ENCODE peak calls at places on chromosome 4, in six cellular contexts. One of them, this sample, is unnamed.

GRCh38 chr4:99506781-99507180 is 4.0 kb upstream of the C4orf17 start:
- DNase-seq in psoas muscle: no peak
- DNase-seq in heart right ventricle: no peak
- DNase-seq in lower leg skin: no peak
- DNase-seq in thoracic aorta: no peak
- DNase-seq in choroid plexus epithelial cell: peak; percentile 5
- DNase-seq in this sample: no peak

GRCh38 chr4:168654206-168655174 is 157.6 kb downstream of the PALLD start:
- DNase-seq in psoas muscle: no peak
- DNase-seq in heart right ventricle: no peak
- DNase-seq in lower leg skin: no peak
- DNase-seq in thoracic aorta: no peak
- DNase-seq in choroid plexus epithelial cell: no peak
- DNase-seq in this sample: no peak

GRCh38 chr4:62640296-62640695 is 1440.2 kb downstream of the ADGRL3 start:
- DNase-seq in psoas muscle: no peak
- DNase-seq in heart right ventricle: no peak
- DNase-seq in lower leg skin: no peak
- DNase-seq in thoracic aorta: no peak
- DNase-seq in choroid plexus epithelial cell: no peak
- DNase-seq in this sample: no peak

GRCh38 chr4:26784207-26784606 is 76.4 kb upstream of the STIM2 start:
- DNase-seq in psoas muscle: no peak
- DNase-seq in heart right ventricle: no peak
- DNase-seq in lower leg skin: no peak
- DNase-seq in thoracic aorta: no peak
- DNase-seq in choroid plexus epithelial cell: no peak
- DNase-seq in this sample: no peak

GRCh38 chr4:113556382-113557134 is 205.0 kb downstream of the CAMK2D start:
- DNase-seq in psoas muscle: no peak
- DNase-seq in heart right ventricle: peak; percentile 18
- DNase-seq in lower leg skin: no peak
- DNase-seq in thoracic aorta: no peak
- DNase-seq in choroid plexus epithelial cell: no peak
- DNase-seq in this sample: no peak

GRCh38 chr4:30402276-30402675 is 317.9 kb upstream of the PCDH7 start:
- DNase-seq in psoas muscle: no peak
- DNase-seq in heart right ventricle: no peak
- DNase-seq in lower leg skin: no peak
- DNase-seq in thoracic aorta: no peak
- DNase-seq in choroid plexus epithelial cell: peak; percentile 23
- DNase-seq in this sample: no peak

GRCh38 chr4:181860668-181861067 is 382.5 kb upstream of the TENM3 start:
- DNase-seq in psoas muscle: no peak
- DNase-seq in heart right ventricle: no peak
- DNase-seq in lower leg skin: no peak
- DNase-seq in thoracic aorta: no peak
- DNase-seq in choroid plexus epithelial cell: peak; percentile 61
- DNase-seq in this sample: no peak

GRCh38 chr4:125735107-125735506 is 420.4 kb downstream of the FAT4 start:
- DNase-seq in psoas muscle: no peak
- DNase-seq in heart right ventricle: no peak
- DNase-seq in lower leg skin: peak; percentile 18
- DNase-seq in thoracic aorta: no peak
- DNase-seq in choroid plexus epithelial cell: peak; percentile 99
- DNase-seq in this sample: no peak

GRCh38 chr4:169621754-169622481 is 1.5 kb downstream of the CLCN3 start:
- DNase-seq in psoas muscle: no peak
- DNase-seq in heart right ventricle: no peak
- DNase-seq in lower leg skin: no peak
- DNase-seq in thoracic aorta: no peak
- DNase-seq in choroid plexus epithelial cell: peak; percentile 84
- DNase-seq in this sample: no peak

GRCh38 chr4:110344165-110344564 is 131.8 kb upstream of the ENPEP start:
- DNase-seq in psoas muscle: no peak
- DNase-seq in heart right ventricle: no peak
- DNase-seq in lower leg skin: no peak
- DNase-seq in thoracic aorta: no peak
- DNase-seq in choroid plexus epithelial cell: peak; percentile 68
- DNase-seq in this sample: no peak

GRCh38 chr4:650951-651883 is 22.9 kb downstream of the ATP5ME start:
- DNase-seq in psoas muscle: peak; percentile 39
- DNase-seq in heart right ventricle: no peak
- DNase-seq in lower leg skin: no peak
- DNase-seq in thoracic aorta: no peak
- DNase-seq in choroid plexus epithelial cell: no peak
- DNase-seq in this sample: no peak

GRCh38 chr4:24655326-24655725 is 71.0 kb upstream of the DHX15 start:
- DNase-seq in psoas muscle: no peak
- DNase-seq in heart right ventricle: no peak
- DNase-seq in lower leg skin: no peak
- DNase-seq in thoracic aorta: no peak
- DNase-seq in choroid plexus epithelial cell: no peak
- DNase-seq in this sample: no peak

GRCh38 chr4:19155568-19155967 is 1096.1 kb upstream of the SLIT2 start:
- DNase-seq in psoas muscle: no peak
- DNase-seq in heart right ventricle: no peak
- DNase-seq in lower leg skin: no peak
- DNase-seq in thoracic aorta: no peak
- DNase-seq in choroid plexus epithelial cell: peak; percentile 5
- DNase-seq in this sample: no peak

GRCh38 chr4:147542229-147542990 is 61.5 kb downstream of the EDNRA start:
- DNase-seq in psoas muscle: no peak
- DNase-seq in heart right ventricle: no peak
- DNase-seq in lower leg skin: no peak
- DNase-seq in thoracic aorta: no peak
- DNase-seq in choroid plexus epithelial cell: no peak
- DNase-seq in this sample: no peak

GRCh38 chr4:19776929-19777328 is 474.8 kb upstream of the SLIT2 start:
- DNase-seq in psoas muscle: no peak
- DNase-seq in heart right ventricle: no peak
- DNase-seq in lower leg skin: no peak
- DNase-seq in thoracic aorta: no peak
- DNase-seq in choroid plexus epithelial cell: peak; percentile 53
- DNase-seq in this sample: no peak

GRCh38 chr4:177975315-177975714 is 533.1 kb upstream of the AGA start:
- DNase-seq in psoas muscle: no peak
- DNase-seq in heart right ventricle: no peak
- DNase-seq in lower leg skin: no peak
- DNase-seq in thoracic aorta: no peak
- DNase-seq in choroid plexus epithelial cell: no peak
- DNase-seq in this sample: no peak

GRCh38 chr4:26061248-26061986 is 147.4 kb downstream of the SMIM20 start:
- DNase-seq in psoas muscle: no peak
- DNase-seq in heart right ventricle: no peak
- DNase-seq in lower leg skin: no peak
- DNase-seq in thoracic aorta: no peak
- DNase-seq in choroid plexus epithelial cell: peak; percentile 79
- DNase-seq in this sample: no peak

GRCh38 chr4:108465886-108466491 is 154.4 kb upstream of the RPL34 start:
- DNase-seq in psoas muscle: no peak
- DNase-seq in heart right ventricle: no peak
- DNase-seq in lower leg skin: no peak
- DNase-seq in thoracic aorta: no peak
- DNase-seq in choroid plexus epithelial cell: no peak
- DNase-seq in this sample: no peak

GRCh38 chr4:26161030-26161824 is 159.6 kb upstream of the RBPJ start:
- DNase-seq in psoas muscle: no peak
- DNase-seq in heart right ventricle: no peak
- DNase-seq in lower leg skin: no peak
- DNase-seq in thoracic aorta: no peak
- DNase-seq in choroid plexus epithelial cell: no peak
- DNase-seq in this sample: no peak

GRCh38 chr4:48109413-48110263 is 24.4 kb downstream of the TXK start:
- DNase-seq in psoas muscle: no peak
- DNase-seq in heart right ventricle: no peak
- DNase-seq in lower leg skin: no peak
- DNase-seq in thoracic aorta: no peak
- DNase-seq in choroid plexus epithelial cell: peak; percentile 74
- DNase-seq in this sample: no peak

GRCh38 chr4:75924309-75924708 is 16.5 kb downstream of the NAAA start:
- DNase-seq in psoas muscle: no peak
- DNase-seq in heart right ventricle: no peak
- DNase-seq in lower leg skin: no peak
- DNase-seq in thoracic aorta: no peak
- DNase-seq in choroid plexus epithelial cell: no peak
- DNase-seq in this sample: no peak

GRCh38 chr4:166996216-166996615 is 238.1 kb downstream of the SPOCK3 start:
- DNase-seq in psoas muscle: no peak
- DNase-seq in heart right ventricle: no peak
- DNase-seq in lower leg skin: no peak
- DNase-seq in thoracic aorta: no peak
- DNase-seq in choroid plexus epithelial cell: no peak
- DNase-seq in this sample: no peak

GRCh38 chr4:4852591-4853362 is 6.7 kb upstream of the MSX1 start:
- DNase-seq in psoas muscle: peak; percentile 54
- DNase-seq in heart right ventricle: no peak
- DNase-seq in lower leg skin: peak; percentile 44
- DNase-seq in thoracic aorta: peak; percentile 36
- DNase-seq in choroid plexus epithelial cell: peak; percentile 70
- DNase-seq in this sample: no peak
- TF ChIP-seq CTCF in psoas muscle: no peak
- TF ChIP-seq CTCF in heart right ventricle: no peak
- TF ChIP-seq CTCF in lower leg skin: no peak
- TF ChIP-seq CTCF in thoracic aorta: peak; percentile 17
- TF ChIP-seq CTCF in choroid plexus epithelial cell: peak; percentile 52
- TF ChIP-seq CTCF in this sample: peak; percentile 51

DNA sequence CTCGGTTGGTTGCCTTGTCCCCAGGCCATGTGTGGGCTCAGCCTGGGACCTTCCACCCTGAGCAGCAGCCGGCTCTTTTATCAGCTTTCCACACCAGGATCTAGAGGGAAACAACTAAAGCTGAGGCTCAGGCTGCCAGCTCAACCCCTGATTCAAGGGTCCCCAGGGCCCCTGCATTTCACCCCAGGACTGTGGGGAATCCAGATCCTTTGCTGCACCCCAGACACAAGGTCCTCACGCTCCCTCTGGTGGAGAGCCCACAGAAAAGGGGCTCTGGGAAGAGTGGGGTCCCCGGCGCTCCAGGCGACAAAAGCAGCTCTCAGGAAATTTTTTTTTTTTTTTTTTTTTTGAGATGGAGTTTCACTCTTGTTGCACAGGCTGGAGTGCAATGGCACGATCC is 64.3 kb downstream of the ZFYVE28 start:
- DNase-seq in psoas muscle: no peak
- DNase-seq in heart right ventricle: no peak
- DNase-seq in lower leg skin: no peak
- DNase-seq in thoracic aorta: no peak
- DNase-seq in choroid plexus epithelial cell: peak; percentile 31
- DNase-seq in this sample: no peak
- TF ChIP-seq CTCF in psoas muscle: no peak
- TF ChIP-seq CTCF in heart right ventricle: no peak
- TF ChIP-seq CTCF in lower leg skin: no peak
- TF ChIP-seq CTCF in thoracic aorta: no peak
- TF ChIP-seq CTCF in choroid plexus epithelial cell: peak; percentile 71
- TF ChIP-seq CTCF in this sample: peak; percentile 22

DNA sequence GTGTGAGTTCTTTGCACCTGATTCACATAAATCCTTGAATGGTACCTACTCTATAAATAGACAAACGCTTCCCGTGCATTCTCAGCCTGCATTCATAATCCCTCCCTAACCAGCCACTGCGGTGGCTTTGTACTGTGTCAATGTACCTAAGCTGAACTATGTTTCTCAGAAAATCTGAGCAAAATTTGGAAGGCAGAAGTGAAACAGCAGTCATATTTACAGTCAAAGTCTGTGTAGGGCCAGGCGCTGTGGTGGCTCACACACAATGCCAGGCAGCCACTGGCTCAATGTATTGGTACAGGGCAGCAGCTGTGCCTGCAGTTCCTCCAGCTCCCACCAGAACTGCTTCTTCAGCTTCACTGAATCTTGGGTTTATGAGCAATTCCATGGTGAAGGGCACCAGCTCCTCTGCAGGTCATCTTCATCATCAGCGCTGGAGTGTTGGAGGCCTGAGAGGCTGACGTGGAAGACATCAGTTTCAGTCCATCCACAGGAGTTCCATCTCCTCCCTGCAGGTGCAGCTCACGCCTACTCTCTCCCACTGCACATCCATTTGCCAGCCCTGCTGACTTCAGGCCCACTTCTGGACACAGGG is 32.3 kb upstream of the IRF2 start:
- DNase-seq in psoas muscle: peak; percentile 53
- DNase-seq in heart right ventricle: no peak
- DNase-seq in lower leg skin: no peak
- DNase-seq in thoracic aorta: no peak
- DNase-seq in choroid plexus epithelial cell: no peak
- DNase-seq in this sample: no peak
- TF ChIP-seq CTCF in psoas muscle: peak; percentile 28
- TF ChIP-seq CTCF in heart right ventricle: no peak
- TF ChIP-seq CTCF in lower leg skin: no peak
- TF ChIP-seq CTCF in thoracic aorta: no peak
- TF ChIP-seq CTCF in choroid plexus epithelial cell: peak; percentile 28
- TF ChIP-seq CTCF in this sample: peak; percentile 37

GRCh38 chr4:38075370-38076152 is 115.4 kb downstream of the PTTG2 start:
- DNase-seq in psoas muscle: no peak
- DNase-seq in heart right ventricle: no peak
- DNase-seq in lower leg skin: peak; percentile 70
- DNase-seq in thoracic aorta: no peak
- DNase-seq in choroid plexus epithelial cell: peak; percentile 61
- DNase-seq in this sample: no peak

GRCh38 chr4:38072578-38072977 is 112.4 kb downstream of the PTTG2 start:
- DNase-seq in psoas muscle: no peak
- DNase-seq in heart right ventricle: no peak
- DNase-seq in lower leg skin: no peak
- DNase-seq in thoracic aorta: no peak
- DNase-seq in choroid plexus epithelial cell: peak; percentile 58
- DNase-seq in this sample: no peak

GRCh38 chr4:38073596-38074234 is 113.5 kb downstream of the PTTG2 start:
- DNase-seq in psoas muscle: no peak
- DNase-seq in heart right ventricle: no peak
- DNase-seq in lower leg skin: no peak
- DNase-seq in thoracic aorta: no peak
- DNase-seq in choroid plexus epithelial cell: no peak
- DNase-seq in this sample: no peak

GRCh38 chr4:38069271-38069760 is 109.1 kb downstream of the PTTG2 start:
- DNase-seq in psoas muscle: no peak
- DNase-seq in heart right ventricle: no peak
- DNase-seq in lower leg skin: no peak
- DNase-seq in thoracic aorta: no peak
- DNase-seq in choroid plexus epithelial cell: peak; percentile 85
- DNase-seq in this sample: peak; percentile 39

DNA sequence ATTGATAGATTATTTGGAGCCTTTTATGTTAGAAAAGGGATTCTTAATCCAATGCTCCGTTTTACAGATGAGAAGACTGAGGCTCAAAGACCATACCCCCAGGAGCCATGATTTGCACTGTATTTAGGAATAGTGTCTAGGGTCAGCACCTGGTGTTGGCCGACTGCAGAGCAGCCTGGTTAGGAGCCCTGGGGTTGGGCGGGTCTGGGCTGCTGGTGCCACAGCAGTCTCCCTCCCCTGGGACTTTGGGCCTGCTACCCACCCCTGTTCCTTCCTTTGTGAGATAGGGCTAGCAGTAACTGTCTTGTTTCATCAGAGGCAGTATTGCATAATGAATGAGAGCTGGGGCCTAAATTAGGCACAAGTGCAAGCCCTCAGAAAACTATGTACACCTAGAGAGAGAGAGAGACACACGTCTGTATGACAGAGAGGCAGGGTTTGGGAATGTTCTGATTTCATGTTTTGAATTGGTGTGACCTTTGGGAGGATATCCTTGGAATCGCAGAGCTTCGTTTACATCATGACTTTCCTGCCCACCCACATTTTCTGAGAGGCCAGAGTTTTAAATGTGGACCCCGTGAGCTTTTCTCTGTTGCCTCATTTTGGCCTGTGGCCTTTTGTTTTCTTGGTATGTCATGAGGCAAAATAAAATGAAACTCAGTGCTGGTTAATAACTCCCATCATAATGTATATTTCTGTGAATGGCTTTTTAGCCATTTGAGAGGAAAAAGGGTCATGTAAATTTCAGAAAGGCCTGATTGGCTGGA is 111.8 kb downstream of the PTTG2 start:
- DNase-seq in psoas muscle: no peak
- DNase-seq in heart right ventricle: peak; percentile 46
- DNase-seq in lower leg skin: no peak
- DNase-seq in thoracic aorta: no peak
- DNase-seq in choroid plexus epithelial cell: peak; percentile 65
- DNase-seq in this sample: no peak
- TF ChIP-seq CTCF in psoas muscle: no peak
- TF ChIP-seq CTCF in heart right ventricle: no peak
- TF ChIP-seq CTCF in lower leg skin: peak; percentile 20
- TF ChIP-seq CTCF in thoracic aorta: no peak
- TF ChIP-seq CTCF in choroid plexus epithelial cell: no peak
- TF ChIP-seq CTCF in this sample: no peak

This sample was measured in progenitor cell of endocrine pancreas.